ENCODE peak calls at places on chromosomes 7 and 10, in four cellular contexts. One of them, this sample, is unnamed.

GRCh38 chr10:60335708-60336107 is 54.0 kb downstream of the ANK3 start:
- DNase-seq in CD4-positive, alpha-beta T cell: no peak
- DNase-seq in cardiac muscle cell: no peak
- DNase-seq in WTC11: no peak
- DNase-seq in this sample: no peak

GRCh38 chr10:44253769-44254462 is 131.0 kb downstream of the CXCL12 start:
- DNase-seq in CD4-positive, alpha-beta T cell: no peak
- DNase-seq in cardiac muscle cell: no peak
- DNase-seq in WTC11: no peak
- DNase-seq in this sample: no peak

GRCh38 chr7:74575811-74576210 is 81.7 kb upstream of the GTF2I start:
- DNase-seq in cardiac muscle cell: no peak
- DNase-seq in CD4-positive, alpha-beta T cell: no peak
- DNase-seq in WTC11: no peak
- DNase-seq in this sample: no peak

GRCh38 chr10:44913312-44914079 is 2.4 kb downstream of the TMEM72 start:
- DNase-seq in WTC11: no peak
- DNase-seq in cardiac muscle cell: peak; percentile 55
- DNase-seq in CD4-positive, alpha-beta T cell: no peak
- DNase-seq in this sample: no peak

GRCh38 chr10:31261502-31262311 is 57.3 kb upstream of the ZEB1 start:
- DNase-seq in CD4-positive, alpha-beta T cell: no peak
- DNase-seq in WTC11: no peak
- DNase-seq in cardiac muscle cell: no peak
- DNase-seq in this sample: no peak

GRCh38 chr7:33719059-33719581 is 186.2 kb upstream of the BMPER start:
- DNase-seq in CD4-positive, alpha-beta T cell: no peak
- DNase-seq in cardiac muscle cell: peak; percentile 47
- DNase-seq in WTC11: no peak
- DNase-seq in this sample: no peak

GRCh38 chr7:116633131-116633988 is 38.6 kb upstream of the MET start:
- DNase-seq in CD4-positive, alpha-beta T cell: no peak
- DNase-seq in cardiac muscle cell: no peak
- DNase-seq in WTC11: no peak
- DNase-seq in this sample: no peak

GRCh38 chr7:159103382-159104187 is 41.1 kb downstream of the VIPR2 start:
- DNase-seq in CD4-positive, alpha-beta T cell: no peak
- DNase-seq in cardiac muscle cell: no peak
- DNase-seq in WTC11: peak; percentile 3
- DNase-seq in this sample: no peak

GRCh38 chr10:77974396-77975074 is 48.0 kb upstream of the DLG5 start:
- DNase-seq in CD4-positive, alpha-beta T cell: no peak
- DNase-seq in WTC11: peak; percentile 66
- DNase-seq in cardiac muscle cell: peak; percentile 67
- DNase-seq in this sample: peak; percentile 60

GRCh38 chr7:2511769-2512168 is 7.8 kb upstream of the LFNG start:
- DNase-seq in CD4-positive, alpha-beta T cell: no peak
- DNase-seq in WTC11: no peak
- DNase-seq in cardiac muscle cell: no peak
- DNase-seq in this sample: peak; percentile 82

GRCh38 chr10:29761916-29762315 is 127.1 kb upstream of the SVIL start:
- DNase-seq in WTC11: no peak
- DNase-seq in CD4-positive, alpha-beta T cell: no peak
- DNase-seq in cardiac muscle cell: no peak
- DNase-seq in this sample: no peak